ENCODE peak calls at places on chromosomes 12 and 14, in four cellular contexts. X is fibroblast of lung; F is HCEC 1CT; I is CD8-positive, alpha-beta memory T cell. K is an unnamed sample.

GRCh38 chr14:61403411-61403810 is 82.0 kb downstream of the PRKCH start:
- DNase-seq in X (no peak), F (no peak), I (no peak), K (no peak)

GRCh38 chr14:61470261-61470953 is 149.0 kb downstream of the PRKCH start:
- DNase-seq in X (peak), F (peak), I (no peak), K (peak)

GRCh38 chr14:71324767-71325272 is 417.6 kb downstream of the PCNX1 start:
- DNase-seq in X (peak), F (no peak), I (peak), K (no peak)

GRCh38 chr12:67223225-67223624 is 45.9 kb upstream of the CAND1 start:
- DNase-seq in X (no peak), F (no peak), I (no peak), K (no peak)

GRCh38 chr12:68780731-68781130 is 27.2 kb upstream of the MDM2 start:
- DNase-seq in X (peak), F (no peak), I (no peak), K (no peak)

GRCh38 chr12:82793882-82794281 is 107.2 kb downstream of the TMTC2 start:
- DNase-seq in X (no peak), F (no peak), I (no peak), K (no peak)

GRCh38 chr12:11508699-11509098 is 113.3 kb upstream of the PRB2 start:
- DNase-seq in X (peak), F (peak), I (no peak), K (no peak)

GRCh38 chr12:89417246-89417977 is 65.1 kb upstream of the DUSP6 start:
- DNase-seq in X (peak), F (peak), I (no peak), K (no peak)

GRCh38 chr14:50038398-50039119 is 77.8 kb downstream of the VCPKMT start:
- DNase-seq in X (peak), F (peak), I (peak), K (peak)

GRCh38 chr12:27762757-27763156 is 17.3 kb upstream of the KLHL42 start:
- DNase-seq in X (peak), F (no peak), I (no peak), K (no peak)

GRCh38 chr14:52272375-52272774 is 4.9 kb downstream of the PTGDR start:
- DNase-seq in X (no peak), F (peak), I (no peak), K (no peak)

GRCh38 chr14:68853749-68854148 is 60.9 kb upstream of the ZFP36L1 start:
- DNase-seq in X (no peak), F (no peak), I (no peak), K (no peak)

GRCh38 chr12:62919827-62920226 is 15.1 kb downstream of the PPM1H start:
- DNase-seq in X (peak), F (peak), I (no peak), K (peak)

K was measured in stromal cell of bone marrow.